ENCODE peak calls at places on chromosomes 3 and 15, in eight cellular contexts. W, H, I, L, O, S, Z and E are unnamed samples.

GRCh38 chr3:45312836-45313493 is 75.4 kb upstream of the LARS2 start:
- DNase-seq in L (no peak), W (no peak), S (no peak), O (no peak), H (no peak), Z (no peak), I (no peak), E (no peak)

GRCh38 chr3:30426319-30426993 is 179.9 kb upstream of the TGFBR2 start:
- DNase-seq in Z (no peak), O (no peak), W (no peak), H (no peak), S (peak; percentile 31), I (no peak), L (peak; percentile 61), E (no peak)

GRCh38 chr15:45402955-45403892 is 24.9 kb upstream of the GATM start:
- DNase-seq in L (peak; percentile 59), O (peak; percentile 89), S (peak; percentile 65), W (peak; percentile 68), Z (peak; percentile 17), H (peak; percentile 37), I (peak; percentile 44), E (peak; percentile 72)

GRCh38 chr3:107846282-107846852 is 244.5 kb downstream of the CD47 start:
- DNase-seq in I (no peak), S (peak; percentile 71), H (peak; percentile 74), W (peak; percentile 39), L (peak; percentile 64), Z (peak; percentile 69), O (peak; percentile 25), E (peak; percentile 70)

GRCh38 chr3:8845641-8846040 is 76.2 kb upstream of the OXTR start:
- DNase-seq in O (peak; percentile 54), W (no peak), H (peak; percentile 41), L (peak; percentile 72), I (no peak), Z (no peak), S (peak; percentile 71), E (no peak)

GRCh38 chr3:76400141-76400540 is 614.8 kb upstream of the ZNF717 start:
- DNase-seq in I (no peak), L (peak; percentile 68), Z (no peak), S (peak; percentile 35), W (no peak), O (no peak), H (no peak), E (no peak)

GRCh38 chr3:127182848-127183714 is 9.8 kb upstream of the PRR23E start:
- DNase-seq in I (no peak), H (no peak), O (no peak), L (no peak), W (no peak), S (no peak), Z (no peak), E (no peak)

GRCh38 chr15:92907880-92908279 is 7.8 kb downstream of the CHD2 start:
- DNase-seq in I (no peak), W (no peak), Z (no peak), S (peak; percentile 91), H (peak; percentile 78), O (peak; percentile 86), L (peak; percentile 90), E (no peak)

GRCh38 chr3:25423780-25424179 is 4.3 kb upstream of the RARB start:
- DNase-seq in I (peak; percentile 44), O (peak; percentile 77), Z (no peak), H (peak; percentile 69), S (peak; percentile 77), L (peak; percentile 44), W (no peak), E (no peak)

DNA sequence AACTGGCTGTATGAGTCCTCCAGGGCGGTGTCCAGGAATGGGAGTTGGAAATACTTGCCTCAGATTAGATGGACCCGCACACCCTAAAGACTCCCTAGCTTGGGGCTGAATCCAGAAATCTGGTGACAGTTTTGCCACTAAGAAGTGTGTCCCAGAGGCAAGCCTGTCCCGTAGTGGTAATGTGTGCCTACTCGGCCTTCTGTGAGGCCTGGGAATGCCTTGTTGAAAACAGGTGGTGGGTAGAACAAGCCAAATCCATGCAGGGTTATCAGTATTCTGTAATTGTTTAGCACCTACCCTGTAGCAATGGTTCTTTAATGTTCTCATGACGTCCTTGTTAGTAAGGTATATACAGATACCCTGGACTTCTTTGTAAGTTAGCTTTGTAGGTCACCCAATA is 1.6 kb downstream of the C3orf52 start:
- DNase-seq in I (no peak), L (no peak), Z (no peak), S (no peak), H (no peak), W (no peak), O (no peak), E (no peak)
- H3K4me3 ChIP-seq in I (peak overlapping the region; percentile 69), L (no peak overlapping the region), Z (no peak overlapping the region), S (peak overlapping the region; percentile 46), H (no peak overlapping the region), W (peak overlapping the region; percentile 74), O (peak overlapping the region; percentile 89), E (no peak overlapping the region)

DNA sequence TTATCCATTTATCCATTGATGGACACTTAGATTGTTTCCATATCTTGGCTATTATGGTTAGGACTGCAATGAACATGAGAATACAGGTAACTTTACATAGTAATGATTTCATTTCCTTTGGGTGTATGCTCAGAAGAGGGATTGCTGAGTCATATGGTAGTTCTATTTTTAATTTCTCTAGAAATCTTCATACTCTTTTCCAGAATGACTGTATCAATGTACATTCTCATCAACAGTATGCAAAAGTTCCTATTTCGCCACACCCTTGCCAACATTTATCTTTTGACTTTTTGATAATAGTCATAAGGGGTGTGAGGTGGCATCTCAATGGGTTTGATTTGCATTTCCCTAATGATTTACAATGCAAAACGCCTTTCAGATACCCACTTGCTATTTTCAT is 6.2 kb upstream of the NIPA1 start:
- DNase-seq in L (no peak), W (no peak), O (peak; percentile 61), Z (no peak), I (peak; percentile 32), S (no peak), H (no peak), E (peak; percentile 46)
- H3K4me2 ChIP-seq in L (no peak overlapping the region), W (peak overlapping the region; percentile 63), O (no peak overlapping the region), Z (no peak overlapping the region), I (peak overlapping the region; percentile 74), S (no peak overlapping the region), H (peak overlapping the region; percentile 24), E (peak overlapping the region; percentile 32)

GRCh38 chr3:194323785-194324735 is 27.1 kb downstream of the CPN2 start:
- DNase-seq in S (peak; percentile 83), I (no peak), H (peak; percentile 91), O (no peak), Z (no peak), W (no peak), L (peak; percentile 48), E (no peak)
- H3K9me3 ChIP-seq in S (peaks cover 12% of the 10 kb centered on the region), I (no peaks in the 10 kb centered on the region), H (no peaks in the 10 kb centered on the region), O (peaks cover 14% of the 10 kb centered on the region), Z (peaks cover 22% of the 10 kb centered on the region), W (peaks cover 26% of the 10 kb centered on the region), L (peaks cover 3% of the 10 kb centered on the region), E (peaks cover 25% of the 10 kb centered on the region)

GRCh38 chr15:66936115-66936863 is 129.1 kb upstream of the SMAD3 start:
- DNase-seq in S (peak; percentile 18), O (no peak), Z (no peak), H (no peak), I (no peak), L (peak; percentile 64), W (no peak), E (no peak)
- H3K4me3 ChIP-seq in S (no peak overlapping the region), O (no peak overlapping the region), Z (no peak overlapping the region), H (no peak overlapping the region), I (no peak overlapping the region), L (peak overlapping the region; percentile 39), W (no peak overlapping the region), E (no peak overlapping the region)

DNA sequence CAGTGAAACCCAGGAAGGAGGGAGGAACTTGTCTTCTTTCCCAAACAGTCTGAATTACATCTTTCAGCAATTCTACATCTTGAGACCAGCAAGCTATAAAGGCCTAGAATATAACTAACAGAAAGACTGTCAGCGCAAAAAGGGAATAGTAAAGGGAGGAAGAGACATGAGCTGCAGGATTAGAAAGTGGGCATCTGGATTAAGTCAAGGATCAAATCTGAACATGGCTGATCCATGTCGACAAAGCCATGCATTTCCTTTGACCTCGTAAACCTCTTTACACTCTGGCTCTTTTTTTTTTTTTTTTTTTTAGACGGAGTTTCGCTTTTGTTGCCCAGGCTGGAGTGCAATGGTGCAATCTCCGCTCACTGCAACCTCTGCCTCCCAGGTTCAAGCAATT is 35.4 kb upstream of the KCNMB3 start:
- DNase-seq in I (no peak), H (no peak), S (no peak), Z (no peak), O (no peak), L (no peak), W (no peak), E (no peak)
- H3K4me2 ChIP-seq in I (no peak overlapping the region), H (no peak overlapping the region), S (no peak overlapping the region), Z (no peak overlapping the region), O (no peak overlapping the region), L (no peak overlapping the region), W (no peak overlapping the region), E (no peak overlapping the region)

DNA sequence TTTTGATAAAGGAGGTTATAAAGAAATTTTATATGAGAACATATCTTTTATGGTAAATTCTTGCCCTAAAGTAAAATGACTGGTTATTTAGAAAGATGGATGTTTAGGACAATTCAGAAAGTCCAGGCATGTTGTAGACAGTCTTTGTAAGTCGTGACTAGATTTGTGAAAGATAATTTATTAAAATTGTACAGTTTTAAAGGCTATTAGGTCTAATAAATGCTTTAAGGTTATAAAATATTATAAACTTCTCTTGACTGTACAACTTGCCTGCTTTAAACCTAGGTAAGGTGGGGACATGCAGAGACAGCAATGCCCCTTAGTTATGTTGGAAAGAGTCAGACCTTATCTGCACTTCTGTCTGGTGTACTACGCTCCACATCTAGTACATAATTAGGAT is 933.5 kb downstream of the SI start:
- DNase-seq in W (no peak), I (no peak), O (no peak), H (no peak), S (no peak), Z (no peak), L (no peak), E (no peak)
- H3K9me3 ChIP-seq in W (peaks cover 20% of the 10 kb centered on the region), I (no peaks in the 10 kb centered on the region), O (peaks cover 17% of the 10 kb centered on the region), H (peaks cover 2% of the 10 kb centered on the region), S (peaks cover 53% of the 10 kb centered on the region), Z (peaks cover 3% of the 10 kb centered on the region), L (peaks cover 15% of the 10 kb centered on the region), E (peaks cover 44% of the 10 kb centered on the region)